ENCODE peak calls at places on chromosomes 12 and 14, in nine cellular contexts. J, B, Y, L, W, V, R, T and D are unnamed samples.

GRCh38 chr12:89571481-89572190 is 45.8 kb upstream of the POC1B start:
- DNase-seq in J (peak), B (peak), Y (no peak), L (no peak), W (peak), V (no peak), R (no peak), T (no peak), D (no peak)

GRCh38 chr12:46801293-46801692 is 24.5 kb downstream of the SLC38A4 start:
- DNase-seq in J (no peak), B (no peak), Y (no peak), L (no peak), W (no peak), V (no peak), R (no peak), T (no peak), D (no peak)

GRCh38 chr14:73381379-73382013 is 76.8 kb downstream of the NUMB start:
- DNase-seq in J (peak), B (no peak), Y (no peak), L (no peak), W (no peak), V (no peak), R (no peak), T (no peak), D (no peak)

GRCh38 chr12:132329739-132330548 is 555 bp upstream of the GALNT9 start:
- DNase-seq in J (no peak), B (no peak), Y (no peak), L (no peak), W (no peak), V (no peak), R (no peak), T (peak), D (no peak)

GRCh38 chr14:31371651-31372050 is 48.7 kb downstream of the HEATR5A start:
- DNase-seq in J (no peak), B (no peak), Y (no peak), L (no peak), W (no peak), V (no peak), R (no peak), T (no peak), D (no peak)

GRCh38 chr12:124993568-124994434 is at the start of gene BRI3BP:
- DNase-seq in J (peak), B (peak), Y (peak), L (no peak), W (no peak), V (peak), R (no peak), T (peak), D (peak)

GRCh38 chr14:70748422-70748821 is 60.9 kb downstream of the MAP3K9 start:
- DNase-seq in J (no peak), B (peak), Y (no peak), L (no peak), W (no peak), V (no peak), R (no peak), T (no peak), D (no peak)

GRCh38 chr12:57418255-57418654 is 12.6 kb downstream of the R3HDM2 start:
- DNase-seq in J (no peak), B (no peak), Y (no peak), L (no peak), W (no peak), V (no peak), R (no peak), T (no peak), D (no peak)

GRCh38 chr12:88142610-88142991 is 494 bp downstream of the TMTC3 start:
- DNase-seq in J (peak), B (no peak), Y (peak), L (peak), W (no peak), V (peak), R (no peak), T (peak), D (no peak)

GRCh38 chr12:104507672-104508071 is 50.9 kb downstream of the CHST11 start:
- DNase-seq in J (no peak), B (no peak), Y (no peak), L (no peak), W (no peak), V (peak), R (no peak), T (peak), D (no peak)

GRCh38 chr12:82242729-82243128 is 115.5 kb downstream of the CCDC59 start:
- DNase-seq in J (peak), B (no peak), Y (no peak), L (no peak), W (no peak), V (no peak), R (no peak), T (no peak), D (no peak)

GRCh38 chr14:76655331-76655730 is 105.9 kb upstream of the VASH1 start:
- DNase-seq in J (no peak), B (no peak), Y (no peak), L (no peak), W (no peak), V (no peak), R (no peak), T (no peak), D (no peak)

GRCh38 chr12:28998662-28999120 is 150.4 kb upstream of the FAR2 start:
- DNase-seq in J (peak), B (peak), Y (peak), L (no peak), W (peak), V (peak), R (no peak), T (no peak), D (peak)

GRCh38 chr14:106506901-106507305 is 980.5 kb downstream of the TMEM121 start:
- DNase-seq in J (no peak), B (no peak), Y (no peak), L (no peak), W (no peak), V (no peak), R (no peak), T (no peak), D (no peak)

GRCh38 chr12:30098677-30099076 is 314.9 kb upstream of the TMTC1 start:
- DNase-seq in J (no peak), B (no peak), Y (no peak), L (no peak), W (no peak), V (no peak), R (no peak), T (peak), D (no peak)

GRCh38 chr12:43038991-43039390 is 449.4 kb upstream of the PRICKLE1 start:
- DNase-seq in J (no peak), B (peak), Y (no peak), L (no peak), W (no peak), V (no peak), R (no peak), T (no peak), D (no peak)

GRCh38 chr14:33369972-33370371 is 431.3 kb downstream of the NPAS3 start:
- DNase-seq in J (no peak), B (no peak), Y (no peak), L (no peak), W (no peak), V (no peak), R (no peak), T (no peak), D (no peak)

GRCh38 chr14:35383569-35384385 is 20.8 kb downstream of the NFKBIA start:
- DNase-seq in J (no peak), B (no peak), Y (no peak), L (no peak), W (no peak), V (peak), R (no peak), T (no peak), D (no peak)

GRCh38 chr12:2267624-2268477 is 215.1 kb downstream of the CACNA1C start:
- DNase-seq in J (no peak), B (peak), Y (no peak), L (peak), W (no peak), V (no peak), R (no peak), T (peak), D (peak)
- H3K4me3 ChIP-seq in J (no peak), B (no peak), Y (no peak), L (no peak), W (no peak), V (no peak), R (no peak), T (no peak), D (peak)

GRCh38 chr12:6753772-6754356 is 923 bp upstream of the MLF2 start:
- DNase-seq in J (no peak), B (no peak), Y (no peak), L (no peak), W (no peak), V (no peak), R (no peak), T (no peak), D (no peak)

GRCh38 chr12:6750506-6750905 is 2.4 kb downstream of the MLF2 start:
- DNase-seq in J (peak), B (no peak), Y (no peak), L (no peak), W (no peak), V (no peak), R (no peak), T (no peak), D (no peak)

GRCh38 chr12:6752931-6753771 is at the start of gene MLF2:
- DNase-seq in J (peak), B (peak), Y (peak), L (peak), W (peak), V (peak), R (peak), T (peak), D (peak)

GRCh38 chr12:6752181-6752930 is 585 bp downstream of the MLF2 start:
- DNase-seq in J (peak), B (peak), Y (peak), L (no peak), W (no peak), V (peak), R (no peak), T (peak), D (peak)

DNA sequence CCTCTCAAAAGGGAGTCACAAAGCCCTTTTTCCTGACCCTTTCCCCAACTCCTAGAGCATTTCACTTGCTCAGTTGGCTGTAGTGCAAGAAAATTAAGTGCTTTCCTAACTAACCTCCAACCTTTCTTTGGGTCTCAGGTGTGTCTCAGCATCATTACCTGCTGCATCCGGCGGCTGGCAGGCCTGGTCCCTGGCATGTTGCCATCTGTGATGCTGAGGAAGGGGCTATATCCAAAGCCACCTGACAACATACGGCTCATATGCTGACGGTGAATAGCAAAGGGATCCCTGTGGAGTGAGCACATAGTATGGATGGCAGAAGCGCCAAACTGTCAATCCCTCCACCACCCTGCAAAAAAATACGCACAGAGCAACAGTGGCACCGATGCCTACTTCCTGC is 1.2 kb downstream of the MLF2 start:
- DNase-seq in J (no peak), B (no peak), Y (no peak), L (no peak), W (no peak), V (no peak), R (no peak), T (no peak), D (no peak)
- H3K4me3 ChIP-seq in J (peak), B (peak), Y (peak), L (peak), W (peak), V (no peak), R (peak), T (no peak), D (peak)

DNA sequence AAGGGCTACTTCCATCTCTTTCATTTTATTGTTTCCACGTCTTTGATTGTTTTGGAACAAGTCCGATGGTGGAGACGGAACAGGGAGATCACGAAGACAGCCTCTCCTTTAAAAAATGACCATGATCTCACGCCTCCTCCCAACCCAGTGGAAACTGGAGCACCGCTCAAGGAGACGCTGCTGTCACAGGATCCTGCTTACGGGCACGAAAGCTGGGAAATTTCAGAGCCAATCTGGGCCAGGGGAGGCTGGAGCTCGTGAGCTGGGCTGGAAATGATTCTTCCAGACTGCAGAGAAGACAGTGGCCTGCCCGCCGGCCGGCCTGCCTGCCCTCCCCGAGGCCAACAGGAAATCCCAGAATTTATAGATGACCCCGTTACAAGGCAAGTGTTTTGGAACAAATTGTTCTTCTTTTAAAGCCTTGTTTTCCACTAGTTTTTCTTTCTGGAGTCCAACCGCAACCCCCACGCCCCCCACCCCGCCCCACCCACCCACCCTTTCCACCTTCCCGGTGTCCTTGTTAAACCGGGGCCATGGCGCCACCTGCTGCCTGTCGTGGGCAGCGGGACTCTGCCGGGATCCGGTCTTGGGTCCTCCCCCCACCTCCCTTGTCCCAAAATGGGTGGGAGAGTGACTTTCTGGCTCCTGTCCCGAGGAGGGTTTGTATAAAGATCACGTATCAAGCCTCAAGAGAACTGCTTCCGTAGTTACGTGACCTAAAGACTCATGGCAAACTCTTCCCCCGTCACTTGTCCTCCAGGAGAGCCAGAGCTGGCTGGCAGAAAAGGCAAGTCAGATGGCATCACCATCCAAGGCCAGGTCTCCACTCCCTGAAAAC is 40.3 kb downstream of the MAP1LC3B2 start:
- DNase-seq in J (peak), B (peak), Y (peak), L (no peak), W (peak), V (peak), R (no peak), T (peak), D (peak)
- H3K4me3 ChIP-seq in J (peak), B (peak), Y (no peak), L (no peak), W (peak), V (no peak), R (no peak), T (no peak), D (no peak)

GRCh38 chr14:37590810-37591139 is 4.3 kb downstream of the FOXA1 start:
- DNase-seq in J (peak), B (no peak), Y (no peak), L (no peak), W (no peak), V (no peak), R (no peak), T (no peak), D (no peak)

GRCh38 chr14:37591311-37591940 is 3.6 kb downstream of the FOXA1 start:
- DNase-seq in J (peak), B (no peak), Y (peak), L (peak), W (no peak), V (no peak), R (no peak), T (peak), D (peak)

GRCh38 chr14:37592288-37593274 is 2.5 kb downstream of the FOXA1 start:
- DNase-seq in J (peak), B (no peak), Y (peak), L (peak), W (no peak), V (no peak), R (no peak), T (peak), D (peak)

GRCh38 chr14:37590096-37590809 is 4.8 kb downstream of the FOXA1 start:
- DNase-seq in J (peak), B (no peak), Y (no peak), L (no peak), W (no peak), V (no peak), R (no peak), T (no peak), D (peak)

DNA sequence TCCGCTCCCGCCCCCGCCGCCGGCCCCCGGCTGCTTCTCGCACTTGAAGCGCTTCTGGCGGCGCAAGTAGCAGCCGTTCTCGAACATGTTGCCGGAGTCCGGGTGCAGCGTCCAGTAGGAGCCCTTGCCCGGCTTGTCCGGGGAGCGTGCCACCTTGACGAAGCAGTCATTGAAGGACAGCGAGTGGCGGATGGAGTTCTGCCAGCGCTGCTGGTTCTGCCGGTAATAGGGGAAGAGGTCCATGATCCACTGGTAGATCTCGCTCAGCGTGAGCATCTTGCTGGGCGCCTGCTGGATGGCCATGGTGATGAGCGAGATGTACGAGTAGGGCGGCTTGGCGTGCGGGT is 3.1 kb downstream of the FOXA1 start:
- DNase-seq in J (peak), B (no peak), Y (peak), L (peak), W (no peak), V (no peak), R (no peak), T (no peak), D (peak)
- H3K4me3 ChIP-seq in J (peak), B (no peak), Y (peak), L (peak), W (no peak), V (no peak), R (no peak), T (peak), D (no peak)

DNA sequence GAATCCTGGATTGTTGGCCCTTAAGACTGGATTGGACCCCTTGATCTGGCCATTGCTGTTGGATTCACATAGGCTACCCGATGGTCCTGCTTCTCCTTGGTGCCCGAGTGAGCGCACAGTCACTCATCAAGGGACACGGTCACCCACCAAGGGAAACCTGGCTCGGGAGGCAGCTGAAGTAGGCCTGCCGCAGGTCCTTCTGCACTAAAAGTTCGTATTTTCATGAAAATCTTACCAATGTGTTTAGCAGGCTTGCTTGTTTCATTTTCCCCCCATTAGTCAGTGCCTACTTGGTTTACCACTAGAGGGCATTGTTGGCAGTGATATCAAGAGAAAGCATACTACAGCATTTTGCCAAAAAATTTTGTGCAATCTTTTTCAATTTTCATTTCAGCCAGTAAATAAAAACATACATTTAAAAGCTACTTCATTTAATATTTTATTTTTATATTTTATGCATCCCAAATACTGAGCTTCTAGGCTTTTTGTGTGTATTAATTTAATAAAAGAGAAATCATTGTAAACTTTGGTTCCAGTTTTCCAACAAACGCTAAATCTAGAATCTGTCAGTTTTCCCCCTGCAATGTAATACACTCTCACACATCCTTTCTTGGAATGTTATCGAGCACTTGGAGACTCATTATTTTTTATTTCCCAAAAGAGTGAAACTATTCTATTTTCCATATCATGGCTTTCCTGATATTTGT is 116.7 kb downstream of the LMNTD1 start:
- DNase-seq in J (peak), B (peak), Y (peak), L (no peak), W (peak), V (peak), R (no peak), T (peak), D (peak)
- H3K4me3 ChIP-seq in J (no peak), B (peak), Y (peak), L (no peak), W (peak), V (no peak), R (no peak), T (no peak), D (no peak)

DNA sequence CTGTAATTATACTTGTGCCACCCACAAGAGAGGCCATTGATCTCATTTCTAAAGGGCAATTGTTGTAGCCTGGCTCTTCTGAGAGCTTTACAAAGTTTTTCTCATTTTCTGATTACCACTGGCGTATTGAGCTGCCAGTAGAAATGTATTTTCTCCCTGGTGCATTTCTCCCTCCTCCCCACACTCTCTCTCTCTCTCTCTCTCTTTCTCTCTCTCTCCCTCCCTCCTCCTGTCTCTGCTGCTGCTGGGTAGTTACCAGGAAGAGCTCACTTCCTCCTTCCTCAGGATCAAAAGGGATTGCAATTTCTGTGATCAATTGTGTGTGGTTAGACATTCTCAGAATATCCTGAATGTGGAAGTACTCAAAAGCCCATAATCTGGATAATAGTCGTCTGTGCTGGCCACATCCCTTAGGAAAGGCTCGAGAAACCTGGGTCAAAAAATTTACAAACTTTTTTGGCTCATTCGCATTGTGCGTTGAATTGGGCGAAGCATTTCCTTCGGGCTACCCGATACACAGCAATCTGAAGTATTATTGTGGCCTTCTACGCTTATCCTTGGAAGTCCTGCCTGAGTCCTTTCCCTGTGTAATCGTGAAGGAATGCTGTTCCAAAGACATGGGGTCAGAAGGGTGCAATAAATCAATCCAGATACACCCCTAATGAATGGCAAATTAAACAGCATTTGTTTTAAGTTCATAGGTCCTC is 254.8 kb downstream of the MSRB3 start:
- DNase-seq in J (no peak), B (peak), Y (no peak), L (no peak), W (no peak), V (no peak), R (no peak), T (no peak), D (peak)
- H3K4me3 ChIP-seq in J (no peak), B (no peak), Y (no peak), L (no peak), W (no peak), V (no peak), R (no peak), T (no peak), D (no peak)